ENCODE peak calls at places on chromosomes 11 and 22, in five cellular contexts. S is stomach, A is GM10248, V is endothelial cell, Z is A673. T is an unnamed sample.

GRCh38 chr11:129460714-129461113 is 85.1 kb downstream of the BARX2 start:
- DNase-seq in A (no peak), V (no peak), S (peak), Z (no peak), T (no peak)

GRCh38 chr11:93248602-93249001 is 50.8 kb upstream of the SLC36A4 start:
- DNase-seq in A (no peak), Z (peak), S (no peak), V (no peak), T (no peak)

GRCh38 chr11:48134221-48134922 is 82.2 kb upstream of the OR4B1 start:
- DNase-seq in S (no peak), V (no peak), Z (no peak), A (no peak), T (no peak)

GRCh38 chr22:36362819-36363377 is 24.9 kb downstream of the MYH9 start:
- DNase-seq in S (no peak), Z (no peak), V (no peak), A (no peak), T (peak)

GRCh38 chr11:2655834-2656622 is 43.8 kb downstream of the KCNQ1OT1 start:
- DNase-seq in Z (no peak), A (no peak), S (no peak), V (no peak), T (peak)

GRCh38 chr11:47986742-47987141 is 6.4 kb downstream of the PTPRJ start:
- DNase-seq in V (no peak), S (no peak), A (no peak), Z (no peak), T (no peak)

GRCh38 chr11:85767277-85767676 is 43.7 kb downstream of the SYTL2 start:
- DNase-seq in S (no peak), V (no peak), A (no peak), Z (no peak), T (no peak)

GRCh38 chr22:31754813-31755212 is 994 bp downstream of the DEPDC5 start:
- DNase-seq in S (no peak), Z (no peak), A (no peak), V (no peak), T (no peak)

GRCh38 chr22:49666146-49666809 is 161.4 kb downstream of the BRD1 start:
- DNase-seq in V (no peak), Z (no peak), A (no peak), S (no peak), T (no peak)

GRCh38 chr11:70088735-70089250 is 10.7 kb downstream of the ANO1 start:
- DNase-seq in S (no peak), V (no peak), Z (no peak), A (no peak), T (no peak)

GRCh38 chr11:68610452-68611116 is 73.8 kb upstream of the GAL start:
- DNase-seq in A (no peak), V (no peak), S (no peak), Z (no peak), T (no peak)

GRCh38 chr22:32820131-32820882 is 18.8 kb downstream of the TIMP3 start:
- DNase-seq in A (no peak), S (no peak), Z (no peak), V (no peak), T (no peak)

GRCh38 chr11:12006552-12007229 is 1.7 kb downstream of the DKK3 start:
- DNase-seq in A (no peak), Z (no peak), S (no peak), V (no peak), T (no peak)

GRCh38 chr11:110478410-110478809 is 48.7 kb downstream of the FDX1 start:
- DNase-seq in S (no peak), V (peak), A (no peak), Z (peak), T (peak)
- TF ChIP-seq CTCF in S (no peak), V (peak), A (no peak), Z (peak), T (peak)

GRCh38 chr11:96794152-96794551 is 404.3 kb downstream of the JRKL start:
- DNase-seq in A (no peak), V (no peak), S (no peak), Z (peak), T (no peak)
- TF ChIP-seq CTCF in A (no peak), V (no peak), S (no peak), Z (peak), T (no peak)

GRCh38 chr11:30855383-30856006 is 269.3 kb upstream of the MPPED2 start:
- DNase-seq in A (no peak), V (no peak), Z (peak), S (no peak), T (no peak)
- TF ChIP-seq CTCF in A (no peak), V (peak), Z (peak), S (no peak), T (no peak)

GRCh38 chr11:31997955-31998354 is 92.9 kb upstream of the RCN1 start:
- DNase-seq in V (no peak), Z (peak), A (no peak), S (no peak), T (no peak)
- TF ChIP-seq CTCF in V (no peak), Z (peak), A (no peak), S (no peak), T (no peak)

T was measured in activated CD8-positive, alpha-beta T cell treated with anti-CD3 and anti-CD28 coated beads for 36 hours.